ENCODE peak calls at places on chromosome 22, in nine cellular contexts. N is HFFc6; W is HTR-8/SVneo; I is GM12864; R is iPS-NIHi11; H is omental fat pad; A is activated naive CD4-positive, alpha-beta T cell treated with Interleukin-2 at 50 U/mL for 16 hours; Q is fibroblast of pulmonary artery; Y is body of pancreas. Z is an unnamed sample.

GRCh38 chr22:45518580-45518991 is 15.9 kb downstream of the FBLN1 start:
- DNase-seq in Q (peak), R (no peak), H (no peak), N (no peak), Y (peak), W (no peak), A (no peak), I (no peak), Z (peak)

GRCh38 chr22:49233507-49234100 is 594.1 kb downstream of the BRD1 start:
- DNase-seq in Q (no peak), I (no peak), Y (no peak), N (no peak), A (no peak), R (no peak), W (no peak), H (no peak), Z (no peak)

GRCh38 chr22:26851125-26851524 is 193.7 kb downstream of the MIAT start:
- DNase-seq in N (no peak), A (no peak), Q (no peak), I (no peak), H (no peak), Y (no peak), W (no peak), R (no peak), Z (no peak)

GRCh38 chr22:46970411-46971123 is 208.1 kb downstream of the TBC1D22A start:
- DNase-seq in I (no peak), H (no peak), W (no peak), N (no peak), R (no peak), Q (no peak), Y (no peak), A (no peak), Z (no peak)

GRCh38 chr22:44405661-44406060 is 92.4 kb downstream of the RTL6 start:
- DNase-seq in N (no peak), I (no peak), H (peak), Y (no peak), R (no peak), W (no peak), Q (no peak), A (no peak), Z (no peak)

GRCh38 chr22:49582171-49582570 is 245.5 kb downstream of the BRD1 start:
- DNase-seq in I (no peak), Y (no peak), R (no peak), W (no peak), Q (no peak), N (no peak), A (no peak), H (no peak), Z (no peak)

GRCh38 chr22:30865656-30866055 is 102.9 kb downstream of the MORC2 start:
- DNase-seq in Y (peak), W (no peak), H (no peak), I (no peak), N (no peak), Q (no peak), A (no peak), R (peak), Z (no peak)

GRCh38 chr22:43349636-43350035 is 6.5 kb upstream of the SCUBE1 start:
- DNase-seq in Y (no peak), Q (no peak), H (no peak), I (no peak), A (no peak), W (no peak), N (no peak), R (no peak), Z (no peak)

GRCh38 chr22:23263651-23264555 is 83.6 kb downstream of the BCR start:
- DNase-seq in Q (no peak), A (peak), I (no peak), R (no peak), H (no peak), N (peak), W (no peak), Y (no peak), Z (no peak)

GRCh38 chr22:48181168-48181955 is 1418.9 kb downstream of the TBC1D22A start:
- DNase-seq in W (no peak), Y (no peak), A (no peak), H (no peak), Q (no peak), N (no peak), R (no peak), I (no peak), Z (no peak)

GRCh38 chr22:28674121-28674563 is 5.5 kb downstream of the TTC28 start:
- DNase-seq in Y (no peak), Q (peak), N (peak), R (no peak), H (no peak), W (peak), I (peak), A (peak), Z (peak)

Z was measured in AG08395.